ENCODE peak calls at places on chromosomes 7 and 10, in five cellular contexts. J, G, U, I and D are unnamed samples.

GRCh38 chr10:128990986-128991385 is 476.1 kb upstream of the MGMT start:
- DNase-seq in I (no peak), J (no peak), G (no peak), U (no peak), D (no peak)

GRCh38 chr10:70575874-70576802 is 26.4 kb downstream of the PRF1 start:
- DNase-seq in U (no peak), I (peak), J (peak), G (no peak), D (no peak)

GRCh38 chr7:31114593-31115343 is 62.7 kb downstream of the ADCYAP1R1 start:
- DNase-seq in U (peak), G (peak), I (peak), J (peak), D (no peak)

GRCh38 chr7:107879400-107880035 is 11.5 kb upstream of the DLD start:
- DNase-seq in G (peak), J (peak), U (no peak), I (peak), D (no peak)

GRCh38 chr7:30029696-30030095 is 1.5 kb downstream of the PLEKHA8 start:
- DNase-seq in I (no peak), J (peak), U (no peak), G (no peak), D (no peak)

GRCh38 chr7:142855401-142855743 is 496 bp downstream of the EPHB6 start:
- DNase-seq in I (no peak), U (no peak), G (no peak), J (no peak), D (no peak)

GRCh38 chr7:156560075-156560474 is 80.5 kb upstream of the RNF32 start:
- DNase-seq in J (no peak), G (no peak), U (no peak), I (no peak), D (no peak)

GRCh38 chr7:77460057-77460486 is 43.9 kb upstream of the GSAP start:
- DNase-seq in J (no peak), G (no peak), U (no peak), I (no peak), D (no peak)

GRCh38 chr7:30914611-30915601 is 3.3 kb downstream of the AQP1 start:
- DNase-seq in J (no peak), I (no peak), U (no peak), G (peak), D (peak)

GRCh38 chr10:101043356-101043707 is 12.3 kb downstream of the SFXN3 start:
- DNase-seq in J (no peak), U (no peak), G (no peak), I (no peak), D (no peak)

GRCh38 chr7:47576909-47577255 is 5.0 kb downstream of the TNS3 start:
- DNase-seq in G (no peak), U (no peak), I (no peak), J (no peak), D (no peak)

GRCh38 chr10:107740962-107741690 is 576.6 kb upstream of the SORCS1 start:
- DNase-seq in J (no peak), U (no peak), G (no peak), I (no peak), D (no peak)

GRCh38 chr10:73000973-73001372 is 46.4 kb upstream of the PLA2G12B start:
- DNase-seq in I (no peak), J (no peak), G (no peak), U (no peak), D (no peak)

GRCh38 chr10:52609601-52610240 is 162.9 kb downstream of the MBL2 start:
- DNase-seq in I (no peak), J (no peak), U (no peak), G (no peak), D (no peak)

GRCh38 chr10:21532694-21533576 is 1.1 kb upstream of the MLLT10 start:
- DNase-seq in I (no peak), G (no peak), J (no peak), U (no peak), D (no peak)

GRCh38 chr7:45922810-45923209 is 1.7 kb upstream of the IGFBP3 start:
- DNase-seq in I (no peak), J (peak), G (no peak), U (no peak), D (no peak)

GRCh38 chr7:134935701-134936100 is 50.6 kb upstream of the AGBL3 start:
- DNase-seq in J (no peak), I (no peak), U (no peak), G (no peak), D (no peak)

GRCh38 chr7:102466097-102466496 is 1.3 kb downstream of the LRWD1 start:
- DNase-seq in J (no peak), G (no peak), U (no peak), I (no peak), D (no peak)

GRCh38 chr10:79375321-79376077 is 28.2 kb downstream of the PPIF start:
- DNase-seq in J (no peak), G (no peak), I (no peak), U (peak), D (no peak)

GRCh38 chr7:81158189-81158588 is 239.3 kb upstream of the SEMA3C start:
- DNase-seq in U (no peak), G (no peak), I (no peak), J (no peak), D (no peak)

GRCh38 chr10:3126741-3127342 is 45.7 kb downstream of the PITRM1 start:
- DNase-seq in G (no peak), U (no peak), I (peak), J (no peak), D (no peak)